ENCODE peak calls at places on chromosomes 7 and 10, in ten cellular contexts. L is IMR-90, X is uterus, K is fibroblast of lung, E is spleen, T is RWPE2, U is PC-9, M is gastrocnemius medialis, C is tibial artery, B is stomach. G is an unnamed sample. For H3K4me1, the result is how much of the 10 kb centered on the place peaks cover.

GRCh38 chr7:55271069-55271468 is 94.1 kb upstream of the LANCL2 start:
- DNase-seq in X (no peak), M (no peak), B (no peak), E (no peak), C (no peak), L (peak), U (no peak), T (no peak), K (no peak), G (no peak)

GRCh38 chr7:131957338-131958025 is 401.1 kb upstream of the PODXL start:
- DNase-seq in U (no peak), X (no peak), T (no peak), B (no peak), C (no peak), M (no peak), L (no peak), K (peak), E (no peak), G (peak)

GRCh38 chr10:101744267-101744666 is 31.6 kb downstream of the FGF8 start:
- DNase-seq in U (no peak), C (no peak), L (no peak), B (no peak), T (no peak), E (no peak), K (peak), X (no peak), M (no peak), G (no peak)

GRCh38 chr10:105586451-105587098 is 945.5 kb downstream of the SORCS3 start:
- DNase-seq in C (no peak), M (no peak), E (no peak), L (peak), B (no peak), X (no peak), U (no peak), K (peak), T (no peak), G (peak)

GRCh38 chr7:140358024-140358770 is 40.1 kb downstream of the SLC37A3 start:
- DNase-seq in U (peak), M (no peak), E (no peak), K (no peak), X (no peak), C (no peak), B (no peak), T (no peak), L (no peak), G (no peak)

GRCh38 chr10:100998991-100999741 is 442 bp upstream of the LZTS2 start:
- DNase-seq in E (peak), M (peak), C (peak), B (peak), T (no peak), K (peak), L (peak), X (peak), U (no peak), G (no peak)

GRCh38 chr10:79442171-79443040 is 3.0 kb downstream of the ZCCHC24 start:
- DNase-seq in M (no peak), E (peak), L (no peak), K (no peak), C (no peak), U (no peak), X (no peak), B (no peak), T (peak), G (no peak)

GRCh38 chr10:89236221-89236620 is 15.4 kb downstream of the LIPA start:
- DNase-seq in M (no peak), C (no peak), L (no peak), K (no peak), E (no peak), U (no peak), X (no peak), B (no peak), T (no peak), G (no peak)

GRCh38 chr10:50403074-50403473 is 151.8 kb upstream of the ASAH2 start:
- DNase-seq in U (no peak), M (no peak), E (no peak), X (no peak), K (no peak), T (no peak), L (no peak), C (no peak), B (no peak), G (no peak)

GRCh38 chr7:114317450-114318098 is 97.0 kb upstream of the FOXP2 start:
- DNase-seq in U (no peak), C (no peak), B (no peak), M (no peak), T (no peak), E (no peak), X (no peak), L (no peak), K (no peak), G (no peak)

GRCh38 chr7:151415375-151416112 is 5.7 kb upstream of the WDR86 start:
- DNase-seq in M (no peak), L (peak), X (no peak), T (no peak), B (no peak), E (peak), U (peak), K (no peak), C (no peak), G (peak)

GRCh38 chr7:100641860-100642533 is 645 bp upstream of the TFR2 start:
- DNase-seq in U (no peak), X (no peak), B (no peak), K (no peak), T (no peak), C (no peak), L (no peak), E (no peak), M (no peak), G (no peak)

GRCh38 chr10:116521424-116522305 is 24.1 kb upstream of the PNLIP start:
- DNase-seq in K (peak), E (no peak), U (no peak), B (no peak), M (no peak), C (no peak), L (peak), X (no peak), T (no peak), G (no peak)

GRCh38 chr7:73387908-73388414 is 45.6 kb upstream of the FZD9 start:
- DNase-seq in K (no peak), M (no peak), T (no peak), B (no peak), X (no peak), L (no peak), U (no peak), E (no peak), C (no peak), G (no peak)

GRCh38 chr10:42937048-42937447 is 139.8 kb upstream of the RET start:
- DNase-seq in M (no peak), X (no peak), T (no peak), E (no peak), B (no peak), K (no peak), L (no peak), C (no peak), U (no peak), G (no peak)

GRCh38 chr7:151542606-151543130 is 23.0 kb upstream of the RHEB start:
- DNase-seq in E (no peak), B (no peak), U (no peak), K (no peak), C (no peak), X (no peak), M (no peak), T (no peak), L (no peak), G (no peak)

GRCh38 chr10:33665512-33665911 is 331.0 kb upstream of the NRP1 start:
- DNase-seq in B (no peak), E (no peak), T (no peak), M (no peak), K (peak), L (peak), U (no peak), C (no peak), X (no peak), G (peak)

GRCh38 chr10:11180228-11180627 is 162.6 kb downstream of the CELF2 start:
- DNase-seq in T (no peak), K (no peak), X (no peak), U (no peak), C (peak), E (peak), M (no peak), L (no peak), B (peak), G (no peak)

GRCh38 chr7:116271980-116272886 is 61.9 kb downstream of the TES start:
- DNase-seq in C (peak), K (peak), X (peak), T (peak), U (peak), B (no peak), M (peak), L (peak), E (no peak), G (peak)

GRCh38 chr7:24477807-24478655 is 95.2 kb upstream of the PALS2 start:
- DNase-seq in L (peak), K (peak), C (peak), T (no peak), M (peak), U (peak), B (no peak), E (no peak), X (peak), G (no peak)

GRCh38 chr10:9102026-9102425 is 1047.5 kb downstream of the GATA3 start:
- DNase-seq in K (peak), T (no peak), L (no peak), C (no peak), E (no peak), U (no peak), M (no peak), B (no peak), X (no peak), G (peak)

GRCh38 chr10:118511720-118512119 is 83.7 kb downstream of the PRLHR start:
- DNase-seq in T (no peak), U (peak), M (no peak), C (no peak), L (no peak), X (no peak), K (no peak), E (no peak), B (no peak), G (no peak)

GRCh38 chr10:76350583-76350982 is 919.2 kb downstream of the LRMDA start:
- DNase-seq in U (no peak), B (no peak), M (no peak), K (peak), E (no peak), L (no peak), C (no peak), T (no peak), X (no peak), G (no peak)

GRCh38 chr7:137606061-137606674 is 240.6 kb downstream of the DGKI start:
- DNase-seq in X (no peak), U (peak), E (no peak), M (no peak), C (no peak), B (no peak), L (peak), T (no peak), K (peak), G (no peak)

GRCh38 chr10:46094197-46094500 is 48.1 kb upstream of the MSMB start:
- DNase-seq in X (no peak), B (no peak), K (no peak), E (no peak), C (no peak), T (no peak), L (no peak), U (no peak), M (no peak), G (no peak)

GRCh38 chr7:154928136-154929005 is 74.6 kb downstream of the PAXIP1 start:
- DNase-seq in L (peak), C (peak), M (peak), E (peak), U (peak), B (peak), K (peak), T (no peak), X (peak), G (peak)

GRCh38 chr7:89837515-89837914 is 316.8 kb upstream of the STEAP1 start:
- DNase-seq in E (no peak), M (no peak), C (no peak), B (no peak), X (no peak), L (no peak), K (peak), T (no peak), U (no peak), G (no peak)

GRCh38 chr7:92717982-92718716 is 118.2 kb downstream of the CDK6 start:
- DNase-seq in C (peak), T (no peak), X (peak), M (peak), K (peak), E (peak), L (peak), B (peak), U (no peak), G (no peak)

GRCh38 chr10:13839430-13839986 is 252.7 kb downstream of the PRPF18 start:
- DNase-seq in U (peak), X (no peak), E (no peak), L (peak), C (peak), M (peak), K (peak), T (no peak), B (no peak), G (peak)

GRCh38 chr10:117886766-117887165 is 160.0 kb downstream of the RAB11FIP2 start:
- DNase-seq in T (no peak), K (no peak), M (no peak), C (no peak), L (no peak), E (no peak), X (no peak), U (no peak), B (no peak), G (no peak)

GRCh38 chr10:63068246-63068645 is 64.9 kb upstream of the NRBF2 start:
- DNase-seq in M (no peak), E (no peak), B (no peak), L (no peak), T (no peak), K (peak), C (no peak), U (no peak), X (no peak), G (no peak)

GRCh38 chr7:136039577-136040345 is 62.6 kb upstream of the MTPN start:
- DNase-seq in L (no peak), K (no peak), X (no peak), M (no peak), C (no peak), B (no peak), E (no peak), U (no peak), T (no peak), G (no peak)

GRCh38 chr7:101951757-101952156 is 134.3 kb downstream of the CUX1 start:
- DNase-seq in B (no peak), K (no peak), E (no peak), T (no peak), X (no peak), L (no peak), M (no peak), C (no peak), U (no peak), G (no peak)

GRCh38 chr7:101952355-101953247 is 135.2 kb downstream of the CUX1 start:
- DNase-seq in U (peak), C (no peak), L (peak), X (peak), T (no peak), B (no peak), M (no peak), E (no peak), K (peak), G (no peak)

GRCh38 chr7:101956130-101956529 is 138.7 kb downstream of the CUX1 start:
- DNase-seq in B (no peak), L (no peak), M (peak), U (no peak), C (no peak), K (no peak), X (no peak), E (no peak), T (no peak), G (no peak)

GRCh38 chr7:101953248-101953819 is 135.9 kb downstream of the CUX1 start:
- DNase-seq in U (no peak), K (peak), T (no peak), C (no peak), E (no peak), L (peak), M (peak), X (peak), B (no peak), G (peak)

DNA sequence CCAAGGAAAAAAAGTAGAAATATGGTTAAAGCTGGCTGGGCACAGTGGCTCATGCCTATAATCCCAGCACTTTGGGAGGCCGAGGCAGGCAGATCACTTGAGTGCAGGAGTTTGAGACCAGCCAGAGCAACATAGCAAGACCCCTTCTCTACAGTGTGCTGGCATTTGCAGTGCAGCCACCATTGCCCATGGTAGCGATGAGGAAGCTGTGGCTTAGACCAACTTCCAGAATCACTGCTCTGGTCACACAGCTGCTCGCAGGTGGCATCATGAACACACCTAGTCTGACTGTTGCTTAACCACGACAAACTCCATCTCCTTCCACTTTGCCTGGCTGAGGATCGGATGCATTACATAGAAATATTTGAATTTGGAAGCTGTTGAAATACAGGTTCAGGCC is 137.1 kb downstream of the CUX1 start:
- DNase-seq in B (no peak), X (no peak), M (no peak), K (no peak), U (no peak), E (no peak), L (no peak), T (no peak), C (no peak), G (no peak)
- H3K4me1 ChIP-seq in B (half or more), X (under half), M (half or more), K (under half), U (under half), E (under half), L (under half), T (under half), C (under half), G (under half)

DNA sequence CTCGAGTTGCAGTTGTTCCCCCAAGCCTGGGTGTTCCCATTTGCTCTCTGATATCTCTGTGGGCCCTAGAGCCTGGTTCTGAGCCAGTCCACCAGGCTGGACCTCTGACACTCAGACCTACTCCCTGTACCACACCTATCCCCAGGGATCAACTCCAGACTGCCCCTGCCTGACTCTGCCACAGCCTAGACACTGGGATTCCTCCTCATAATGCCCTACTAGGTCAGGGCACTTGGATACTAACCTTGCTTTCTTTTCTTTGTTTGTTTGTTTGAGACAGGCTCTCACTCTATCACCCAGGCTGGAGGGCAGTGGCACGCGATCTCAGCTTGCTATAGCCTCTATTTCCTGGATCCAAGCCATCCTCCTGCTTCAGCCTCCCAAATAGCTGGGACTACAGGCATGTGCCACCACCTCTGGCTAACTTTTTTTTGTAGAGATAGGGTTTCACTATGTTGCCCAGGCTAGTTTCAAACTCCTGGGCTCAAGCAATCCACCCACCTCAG is 30.8 kb upstream of the PDCD4 start:
- DNase-seq in T (no peak), M (no peak), K (no peak), L (no peak), E (no peak), U (no peak), B (peak), C (no peak), X (no peak), G (no peak)
- H3K27ac ChIP-seq in T (no peak), M (no peak), K (no peak), L (no peak), E (no peak), U (no peak), B (peak), C (no peak), X (no peak), G (no peak)

GRCh38 chr7:816300-816750 is 16.0 kb upstream of the SUN1 start:
- DNase-seq in U (peak), C (peak), T (peak), K (peak), B (peak), M (peak), X (peak), E (peak), L (peak), G (peak)
- H3K4me1 ChIP-seq in U (under half), C (half or more), T (under half), K (under half), B (half or more), M (half or more), X (under half), E (under half), L (under half), G (under half)

GRCh38 chr10:110357871-110358270 is 53.2 kb upstream of the SMNDC1 start:
- DNase-seq in T (no peak), U (no peak), C (no peak), B (no peak), K (no peak), L (no peak), X (no peak), E (no peak), M (no peak), G (no peak)
- H3K27ac ChIP-seq in T (peak), U (no peak), C (no peak), B (peak), K (peak), L (peak), X (peak), E (peak), M (no peak), G (peak)

DNA sequence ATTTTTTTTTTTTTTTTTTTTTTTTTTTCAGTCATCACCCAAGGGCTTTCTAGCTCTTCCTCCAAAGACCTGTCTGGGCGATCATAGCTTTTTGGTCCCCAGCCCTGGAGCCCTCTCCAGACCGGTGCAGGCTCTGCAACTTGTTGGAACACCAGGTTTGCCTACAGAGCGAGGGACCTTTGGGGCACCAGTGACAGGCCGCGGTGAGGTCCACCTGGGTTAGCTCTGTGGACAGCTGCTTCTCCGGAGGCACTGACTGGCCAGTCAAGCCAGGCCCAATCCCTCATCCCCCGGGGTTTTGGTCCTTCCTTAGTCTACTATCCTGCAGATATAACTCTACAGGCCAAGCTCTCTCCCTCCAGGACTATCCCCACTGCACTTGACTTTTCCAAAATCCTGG is 86.8 kb upstream of the SMNDC1 start:
- DNase-seq in C (no peak), M (no peak), B (no peak), X (no peak), K (no peak), U (no peak), L (no peak), E (no peak), T (no peak), G (no peak)
- H3K4me1 ChIP-seq in C (under half), M (under half), B (under half), X (under half), K (under half), U (under half), L (under half), E (under half), T (under half), G (under half)

GRCh38 chr7:134022512-134022911 is 104.6 kb upstream of the LRGUK start:
- DNase-seq in E (no peak), C (no peak), B (peak), X (no peak), K (peak), L (no peak), M (no peak), U (no peak), T (no peak), G (peak)
- H3K27ac ChIP-seq in E (no peak), C (no peak), B (no peak), X (no peak), K (no peak), L (no peak), M (no peak), U (no peak), T (no peak), G (no peak)

GRCh38 chr10:128051548-128051947 is 74.7 kb downstream of the MKI67 start:
- DNase-seq in L (no peak), K (no peak), M (no peak), C (no peak), T (no peak), U (no peak), E (peak), X (no peak), B (no peak), G (no peak)

GRCh38 chr10:128050117-128050516 is 76.1 kb downstream of the MKI67 start:
- DNase-seq in E (peak), X (no peak), C (no peak), U (no peak), K (no peak), B (no peak), M (no peak), L (no peak), T (no peak), G (no peak)

GRCh38 chr10:128052696-128053095 is 73.5 kb downstream of the MKI67 start:
- DNase-seq in E (peak), B (no peak), M (no peak), L (no peak), K (no peak), C (peak), U (no peak), T (no peak), X (no peak), G (no peak)

GRCh38 chr10:128049226-128050010 is 76.8 kb downstream of the MKI67 start:
- DNase-seq in K (no peak), T (no peak), E (peak), X (no peak), C (no peak), B (no peak), U (no peak), L (no peak), M (no peak), G (no peak)

DNA sequence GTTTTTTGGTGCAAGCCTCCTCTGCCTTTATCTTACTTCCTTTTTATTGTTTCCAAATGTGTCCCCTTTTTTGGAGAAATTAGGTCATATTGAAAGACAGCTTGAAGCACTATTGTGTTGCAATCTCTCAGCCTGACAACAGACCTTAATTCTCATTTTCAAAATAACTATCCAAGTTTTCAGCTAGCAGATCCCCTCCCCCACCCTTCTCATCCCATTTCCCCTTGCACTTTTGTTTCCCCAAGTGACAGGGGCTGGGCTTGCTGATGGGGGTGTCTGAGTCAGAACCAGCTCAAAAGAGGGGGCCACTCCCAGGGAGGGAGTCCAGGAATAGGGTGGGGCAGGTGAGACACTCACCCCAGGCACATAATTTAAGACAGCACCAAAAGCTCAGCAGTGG is 75.3 kb downstream of the MKI67 start:
- DNase-seq in X (peak), B (no peak), M (peak), U (no peak), L (no peak), C (peak), E (peak), K (no peak), T (no peak), G (peak)
- H3K4me1 ChIP-seq in X (under half), B (under half), M (under half), U (under half), L (under half), C (under half), E (under half), K (under half), T (under half), G (under half)

G was measured in foreskin keratinocyte.